ENCODE peak calls at places on chromosomes 11 and 22, in six cellular contexts. H is Peyer's patch, X is bronchial epithelial cell, M is GM23338, K is IMR-90, L is brain microvascular endothelial cell. E is an unnamed sample.
A peak's percentile ranks its signal among the peaks of the same experiment; 100 is the strongest.

GRCh38 chr11:1305063-1305495 is 4.4 kb downstream of the TOLLIP start:
- DNase-seq in H (peak; percentile 50), X (no peak), M (no peak), K (no peak), L (no peak), E (no peak)

GRCh38 chr11:68839953-68840641 is 1.6 kb downstream of the CPT1A start:
- DNase-seq in H (no peak), X (no peak), M (peak; percentile 76), K (peak; percentile 20), L (no peak), E (no peak)

GRCh38 chr22:28802595-28803087 is 2.3 kb upstream of the XBP1 start:
- DNase-seq in H (no peak), X (no peak), M (no peak), K (no peak), L (no peak), E (no peak)

GRCh38 chr11:74278721-74279148 is 32.7 kb downstream of the P4HA3 start:
- DNase-seq in H (no peak), X (peak; percentile 78), M (no peak), K (peak; percentile 100), L (peak; percentile 100), E (peak; percentile 70)

GRCh38 chr11:120120805-120121335 is 17.0 kb downstream of the TRIM29 start:
- DNase-seq in H (no peak), X (no peak), M (no peak), K (no peak), L (no peak), E (no peak)

GRCh38 chr22:36331912-36332622 is 55.7 kb downstream of the MYH9 start:
- DNase-seq in H (no peak), X (no peak), M (no peak), K (peak; percentile 49), L (no peak), E (no peak)

GRCh38 chr11:47357985-47358730 is 5.7 kb upstream of the MYBPC3 start:
- DNase-seq in H (no peak), X (no peak), M (no peak), K (no peak), L (no peak), E (no peak)

GRCh38 chr11:26820739-26821138 is 98.9 kb upstream of the SLC5A12 start:
- DNase-seq in H (no peak), X (peak; percentile 83), M (no peak), K (peak; percentile 66), L (no peak), E (peak; percentile 65)

GRCh38 chr11:132496341-132496740 is 1036.0 kb downstream of the OPCML start:
- DNase-seq in H (no peak), X (no peak), M (no peak), K (no peak), L (peak; percentile 32), E (no peak)

GRCh38 chr11:132486060-132486459 is 1046.2 kb downstream of the OPCML start:
- DNase-seq in H (no peak), X (no peak), M (no peak), K (no peak), L (no peak), E (no peak)

GRCh38 chr11:132493786-132494185 is 1038.5 kb downstream of the OPCML start:
- DNase-seq in H (no peak), X (no peak), M (no peak), K (no peak), L (no peak), E (no peak)

DNA sequence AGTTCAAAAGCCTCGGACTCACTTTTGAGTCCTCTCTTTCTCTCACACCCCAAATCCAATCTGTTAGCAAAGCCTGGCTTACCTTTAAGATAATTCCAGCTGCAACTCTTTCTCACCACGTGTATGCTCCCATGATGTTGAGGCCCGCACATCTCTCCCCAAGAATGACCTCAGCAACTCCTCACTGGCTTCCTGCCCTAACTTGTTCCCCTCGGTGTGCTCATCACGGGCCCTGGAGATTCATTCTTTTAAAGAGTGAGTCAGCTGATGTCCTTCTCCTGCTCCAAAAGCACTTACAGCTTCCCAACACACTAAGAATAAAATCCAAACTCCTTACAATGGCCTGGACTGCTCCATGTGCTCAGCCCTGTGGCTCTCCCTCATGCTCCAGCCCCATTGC is 1041.3 kb downstream of the OPCML start:
- DNase-seq in H (no peak), X (peak; percentile 62), M (no peak), K (no peak), L (no peak), E (peak; percentile 73)
- TF ChIP-seq CTCF in H (no peak), X (no peak), M (no peak), K (no peak), L (no peak), E (no peak)

GRCh38 chr11:65641233-65642013 is 3.5 kb downstream of the SIPA1 start:
- DNase-seq in H (no peak), X (no peak), M (no peak), K (no peak), L (no peak), E (no peak)
- H3K4me3 ChIP-seq in H (peak overlapping the region; percentile 36), X (no peak overlapping the region), M (peak overlapping the region; percentile 87), K (no peak overlapping the region), L (no peak overlapping the region), E (no peak overlapping the region)

DNA sequence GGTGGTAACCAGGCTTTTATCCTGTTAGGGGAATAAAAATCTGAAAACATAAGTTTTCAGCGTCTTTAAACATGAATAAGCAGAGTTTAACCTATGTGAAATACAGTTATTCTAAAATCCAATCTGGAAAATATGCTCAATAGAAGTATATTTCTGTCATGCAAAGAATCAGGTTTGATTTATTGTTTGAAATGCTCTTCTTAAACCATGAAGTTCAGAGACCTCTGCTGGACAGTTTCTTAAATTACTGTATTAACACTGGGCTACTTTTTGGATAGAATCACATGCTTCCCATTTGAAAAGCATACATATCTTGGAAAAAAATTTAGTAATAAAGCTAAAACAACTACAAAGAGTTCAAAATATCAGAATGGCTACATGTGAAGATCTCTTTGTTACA is 25.4 kb downstream of the APIP start:
- DNase-seq in H (no peak), X (peak; percentile 59), M (peak; percentile 53), K (peak; percentile 55), L (peak; percentile 6), E (peak; percentile 62)
- TF ChIP-seq CTCF in H (peak; percentile 23), X (peak; percentile 28), M (peak; percentile 42), K (peak; percentile 63), L (peak; percentile 37), E (peak; percentile 43)

DNA sequence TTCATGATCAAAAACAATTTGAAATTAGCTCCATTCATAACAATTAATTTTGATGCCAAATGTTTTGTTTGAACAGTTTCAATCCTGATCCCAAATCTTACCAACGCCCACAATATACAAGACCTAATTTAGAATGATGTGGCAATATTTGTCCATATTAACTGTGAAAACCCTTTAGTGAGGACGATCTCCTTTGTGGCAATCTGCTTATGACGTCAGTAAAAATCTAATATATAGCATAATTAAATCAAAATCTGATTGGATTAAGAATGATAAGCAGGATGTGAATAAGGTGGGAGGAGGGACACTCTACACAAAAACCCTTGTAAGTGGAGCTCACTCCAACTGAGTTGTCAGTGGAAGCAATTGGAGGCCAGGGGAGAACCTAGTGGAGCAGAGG is 11.9 kb upstream of the SLC5A4 start:
- DNase-seq in H (no peak), X (no peak), M (no peak), K (no peak), L (no peak), E (no peak)
- H3K4me3 ChIP-seq in H (no peak overlapping the region), X (no peak overlapping the region), M (no peak overlapping the region), K (no peak overlapping the region), L (no peak overlapping the region), E (no peak overlapping the region)

GRCh38 chr11:7143908-7144307 is 55.1 kb downstream of the RBMXL2 start:
- DNase-seq in H (no peak), X (peak; percentile 60), M (peak; percentile 57), K (peak; percentile 2), L (no peak), E (peak; percentile 48)
- TF ChIP-seq CTCF in H (no peak), X (peak; percentile 36), M (peak; percentile 71), K (peak; percentile 23), L (peak; percentile 26), E (peak; percentile 28)

DNA sequence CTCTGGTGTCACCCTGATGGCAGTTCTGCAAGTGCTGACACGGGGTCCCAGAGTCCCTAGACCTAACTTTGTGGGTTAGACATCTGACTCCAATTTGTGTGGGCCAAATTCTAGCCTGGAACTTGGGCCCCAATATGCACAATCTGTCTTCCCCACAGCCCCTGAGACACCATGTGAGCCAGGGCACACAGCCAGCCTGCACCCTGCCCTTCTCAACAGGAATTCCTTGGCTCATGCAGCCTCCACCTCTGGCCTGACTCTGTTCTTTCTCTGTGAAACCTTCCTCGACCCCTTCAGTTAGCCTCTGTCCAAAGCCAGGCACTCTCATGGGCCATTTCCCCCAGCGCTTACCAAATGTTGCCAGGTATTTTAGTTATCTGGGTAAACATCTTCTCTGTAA is 59.1 kb upstream of the POU2AF1 start:
- DNase-seq in H (peak; percentile 31), X (no peak), M (no peak), K (no peak), L (no peak), E (no peak)
- H3K4me3 ChIP-seq in H (no peak overlapping the region), X (no peak overlapping the region), M (no peak overlapping the region), K (no peak overlapping the region), L (no peak overlapping the region), E (no peak overlapping the region)

E was measured in epithelial cell of esophagus.